ENCODE peak calls at places on chromosomes 6 and 20, in nine cellular contexts. C, X, K, B, Q, H, J, G and R are unnamed samples.

GRCh38 chr6:43831211-43831610 is 61.2 kb downstream of the VEGFA start:
- DNase-seq in K (no peak), Q (no peak), G (peak; percentile 68), X (peak; percentile 19), J (no peak), H (no peak), C (no peak), B (no peak), R (no peak)

GRCh38 chr20:53872561-53873248 is 197.7 kb downstream of the BCAS1 start:
- DNase-seq in C (no peak), G (no peak), B (no peak), Q (peak; percentile 41), X (no peak), J (no peak), K (no peak), H (peak; percentile 74), R (no peak)

GRCh38 chr20:9974324-9974723 is 60.5 kb upstream of the ANKEF1 start:
- DNase-seq in B (no peak), Q (no peak), K (no peak), H (no peak), G (no peak), X (no peak), C (no peak), J (no peak), R (no peak)

GRCh38 chr6:41901882-41902519 is 6.8 kb upstream of the USP49 start:
- DNase-seq in B (peak; percentile 24), H (peak; percentile 56), C (peak; percentile 28), J (no peak), G (no peak), Q (peak; percentile 64), K (no peak), X (no peak), R (no peak)

GRCh38 chr6:108166664-108167448 is 1.0 kb downstream of the NR2E1 start:
- DNase-seq in K (no peak), H (no peak), G (no peak), Q (no peak), B (no peak), J (no peak), C (no peak), X (no peak), R (no peak)

GRCh38 chr6:125301435-125302391 is at the start of gene HDDC2:
- DNase-seq in H (peak; percentile 36), X (peak; percentile 93), C (peak; percentile 59), J (peak; percentile 86), G (peak; percentile 85), B (peak; percentile 53), K (no peak), Q (peak; percentile 75), R (peak; percentile 40)

GRCh38 chr6:162907876-162908481 is 180.2 kb downstream of the PACRG start:
- DNase-seq in X (no peak), J (no peak), H (no peak), G (no peak), K (no peak), C (peak; percentile 14), Q (no peak), B (no peak), R (no peak)

GRCh38 chr6:45970326-45970725 is 45.3 kb downstream of the CLIC5 start:
- DNase-seq in G (no peak), B (no peak), Q (no peak), H (no peak), X (no peak), K (no peak), J (no peak), C (no peak), R (no peak)

GRCh38 chr6:150753404-150754184 is 111.9 kb upstream of the MTHFD1L start:
- DNase-seq in Q (no peak), K (no peak), H (no peak), G (peak; percentile 30), X (no peak), B (no peak), J (no peak), C (no peak), R (no peak)

GRCh38 chr6:44030812-44031454 is 96.3 kb downstream of the MRPL14 start:
- DNase-seq in K (no peak), X (peak; percentile 39), G (no peak), C (no peak), B (no peak), J (no peak), Q (no peak), H (no peak), R (no peak)

GRCh38 chr20:46406986-46407670 is 713 bp upstream of the ELMO2 start:
- DNase-seq in Q (peak; percentile 90), G (peak; percentile 70), K (no peak), J (peak; percentile 72), B (peak; percentile 73), C (peak; percentile 20), H (peak; percentile 70), X (peak; percentile 87), R (peak; percentile 75)

GRCh38 chr20:51930775-51931174 is 128.5 kb upstream of the SALL4 start:
- DNase-seq in K (no peak), B (no peak), G (peak; percentile 68), Q (no peak), H (no peak), X (no peak), J (peak; percentile 30), C (peak; percentile 40), R (no peak)